ENCODE peak calls at places on chromosomes 3 and 15, in five cellular contexts. E is GM12891, D is sigmoid colon, I is GM12878, R is A549. X is an unnamed sample.

GRCh38 chr3:88219138-88219792 is 69.5 kb downstream of the C3orf38 start:
- DNase-seq in E (peak), D (no peak), I (no peak), R (peak), X (peak)

GRCh38 chr3:189331002-189331418 is 159.2 kb downstream of the TPRG1 start:
- DNase-seq in E (no peak), D (no peak), I (no peak), R (no peak), X (no peak)

GRCh38 chr15:94844533-94845390 is 613.4 kb downstream of the MCTP2 start:
- DNase-seq in E (no peak), D (peak), I (no peak), R (peak), X (peak)

GRCh38 chr3:194369522-194370279 is at the start of gene LRRC15:
- DNase-seq in E (no peak), D (no peak), I (no peak), R (peak), X (peak)

GRCh38 chr3:144039661-144040060 is 68.0 kb downstream of the DIPK2A start:
- DNase-seq in E (no peak), D (no peak), I (no peak), R (no peak), X (no peak)

GRCh38 chr15:52240166-52240565 is 49.0 kb upstream of the GNB5 start:
- DNase-seq in E (no peak), D (no peak), I (no peak), R (no peak), X (no peak)

GRCh38 chr3:11273945-11274344 is 1.7 kb downstream of the ATG7 start:
- DNase-seq in E (no peak), D (no peak), I (no peak), R (no peak), X (no peak)

GRCh38 chr15:69604050-69604378 is 151.4 kb downstream of the RPLP1 start:
- DNase-seq in E (no peak), D (no peak), I (no peak), R (peak), X (no peak)

GRCh38 chr3:60294181-60294580 is 957.1 kb downstream of the FHIT start:
- DNase-seq in E (no peak), D (no peak), I (no peak), R (no peak), X (no peak)

GRCh38 chr15:32909431-32909830 is 191.6 kb downstream of the GREM1 start:
- DNase-seq in E (no peak), D (no peak), I (no peak), R (no peak), X (no peak)

GRCh38 chr3:31968927-31969418 is 12.1 kb downstream of the OSBPL10 start:
- DNase-seq in E (no peak), D (no peak), I (no peak), R (peak), X (no peak)

GRCh38 chr3:169668081-169668956 is 4.8 kb upstream of the MECOM start:
- DNase-seq in E (no peak), D (no peak), I (no peak), R (peak), X (peak)

GRCh38 chr3:12442654-12443501 is 41.4 kb upstream of the TSEN2 start:
- DNase-seq in E (no peak), D (peak), I (no peak), R (no peak), X (no peak)

GRCh38 chr3:147200545-147200944 is 205.8 kb downstream of the ZIC4 start:
- DNase-seq in E (no peak), D (no peak), I (no peak), R (no peak), X (no peak)

GRCh38 chr15:52680041-52680391 is 828 bp upstream of the ATOSA start:
- DNase-seq in E (no peak), D (no peak), I (no peak), R (peak), X (no peak)

GRCh38 chr3:37588761-37589160 is 272.9 kb upstream of the CTDSPL start:
- DNase-seq in E (no peak), D (no peak), I (no peak), R (no peak), X (peak)

GRCh38 chr3:61269460-61269859 is 18.2 kb upstream of the FHIT start:
- DNase-seq in E (no peak), D (no peak), I (no peak), R (no peak), X (no peak)

GRCh38 chr3:78974181-78974770 is 793.5 kb downstream of the ROBO1 start:
- DNase-seq in E (no peak), D (no peak), I (no peak), R (no peak), X (no peak)

GRCh38 chr3:13083254-13083653 is 10.0 kb upstream of the IQSEC1 start:
- DNase-seq in E (no peak), D (no peak), I (no peak), R (no peak), X (no peak)

GRCh38 chr3:183439510-183439909 is 11.1 kb upstream of the MCF2L2 start:
- DNase-seq in E (no peak), D (no peak), I (no peak), R (no peak), X (no peak)

GRCh38 chr15:75822685-75823278 is 20.5 kb upstream of the UBE2Q2 start:
- DNase-seq in E (no peak), D (no peak), I (no peak), R (no peak), X (no peak)

GRCh38 chr15:33810083-33810595 is 158.2 kb upstream of the CHRM5 start:
- DNase-seq in E (no peak), D (no peak), I (no peak), R (no peak), X (no peak)

GRCh38 chr15:22979699-22980188 is 424 bp downstream of the CYFIP1 start:
- DNase-seq in E (no peak), D (peak), I (no peak), R (no peak), X (peak)

GRCh38 chr3:106263556-106263955 is 394.7 kb upstream of the CBLB start:
- DNase-seq in E (no peak), D (no peak), I (no peak), R (no peak), X (no peak)

GRCh38 chr3:66153961-66154923 is 66.6 kb upstream of the SLC25A26 start:
- DNase-seq in E (no peak), D (no peak), I (no peak), R (no peak), X (peak)

GRCh38 chr15:36550650-36551049 is 28.8 kb upstream of the CDIN1 start:
- DNase-seq in E (no peak), D (no peak), I (no peak), R (no peak), X (no peak)

GRCh38 chr15:33737687-33738606 is 230.3 kb upstream of the CHRM5 start:
- DNase-seq in E (no peak), D (no peak), I (no peak), R (peak), X (peak)

GRCh38 chr3:136929984-136930671 is 27.7 kb upstream of the IL20RB start:
- DNase-seq in E (no peak), D (peak), I (no peak), R (peak), X (peak)

GRCh38 chr3:23203651-23204111 is 554 bp downstream of the UBE2E2 start:
- DNase-seq in E (no peak), D (peak), I (no peak), R (no peak), X (peak)

GRCh38 chr3:129045675-129046036 is 14.9 kb upstream of the GP9 start:
- DNase-seq in E (no peak), D (peak), I (no peak), R (no peak), X (no peak)

GRCh38 chr3:149536429-149536828 is 61.9 kb downstream of the TM4SF4 start:
- DNase-seq in E (no peak), D (peak), I (no peak), R (peak), X (peak)

GRCh38 chr15:29677871-29678431 is 144.3 kb downstream of the TJP1 start:
- DNase-seq in E (no peak), D (no peak), I (no peak), R (no peak), X (no peak)
- TF ChIP-seq POLR2A in E (no peak), D (peak), I (no peak), R (no peak), X (no peak)

DNA sequence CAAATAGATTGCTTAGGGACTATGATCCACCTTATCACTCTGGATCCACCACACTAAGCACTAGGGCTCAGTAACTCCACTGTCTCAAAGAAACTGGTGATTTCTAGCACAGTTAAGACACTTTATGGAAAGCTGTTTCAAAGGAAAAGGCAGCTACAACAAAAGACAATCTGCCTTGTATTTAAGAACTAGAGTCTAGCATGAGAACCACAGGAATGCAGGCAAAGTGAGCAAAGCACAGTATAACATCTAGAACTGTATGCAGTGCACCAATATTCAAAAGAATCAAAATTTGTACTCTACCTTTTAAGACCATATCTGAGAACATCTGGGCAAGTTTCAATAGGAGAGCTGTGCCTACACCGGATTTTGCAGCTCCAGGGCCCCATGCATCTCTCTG is 17.9 kb downstream of the TFRC start:
- DNase-seq in E (no peak), D (no peak), I (no peak), R (no peak), X (no peak)
- TF ChIP-seq POLR2A in E (no peak), D (no peak), I (no peak), R (no peak), X (no peak)

GRCh38 chr3:124082343-124082742 is 90.4 kb upstream of the ROPN1 start:
- DNase-seq in E (no peak), D (no peak), I (no peak), R (no peak), X (no peak)
- TF ChIP-seq POLR2A in E (no peak), D (no peak), I (no peak), R (no peak), X (no peak)

GRCh38 chr15:40349163-40349562 is 1.7 kb upstream of the PHGR1 start:
- DNase-seq in E (no peak), D (no peak), I (no peak), R (no peak), X (no peak)
- TF ChIP-seq POLR2A in E (no peak), D (no peak), I (no peak), R (no peak), X (no peak)

GRCh38 chr3:58009749-58010535 is 1.7 kb downstream of the FLNB start:
- DNase-seq in E (no peak), D (peak), I (no peak), R (peak), X (peak)

GRCh38 chr3:58010562-58010961 is 2.3 kb downstream of the FLNB start:
- DNase-seq in E (no peak), D (no peak), I (no peak), R (no peak), X (peak)

GRCh38 chr3:58009026-58009748 is 965 bp downstream of the FLNB start:
- DNase-seq in E (peak), D (peak), I (no peak), R (no peak), X (peak)

GRCh38 chr3:58006661-58007060 is 1.6 kb upstream of the FLNB start:
- DNase-seq in E (no peak), D (peak), I (no peak), R (no peak), X (no peak)

GRCh38 chr3:58008140-58009025 is at the start of gene FLNB:
- DNase-seq in E (peak), D (peak), I (no peak), R (peak), X (peak)
- TF ChIP-seq POLR2A in E (peak), D (peak), I (peak), R (peak), X (peak)

GRCh38 chr3:47412842-47413520 is 32.2 kb downstream of the PTPN23 start:
- DNase-seq in E (no peak), D (no peak), I (no peak), R (no peak), X (no peak)

GRCh38 chr3:47414666-47415587 is 34.1 kb downstream of the PTPN23 start:
- DNase-seq in E (no peak), D (no peak), I (no peak), R (no peak), X (no peak)

GRCh38 chr3:47412453-47412756 is 31.6 kb downstream of the PTPN23 start:
- DNase-seq in E (no peak), D (no peak), I (no peak), R (no peak), X (no peak)

GRCh38 chr3:47413751-47414150 is 32.9 kb downstream of the PTPN23 start:
- DNase-seq in E (no peak), D (no peak), I (no peak), R (no peak), X (no peak)

DNA sequence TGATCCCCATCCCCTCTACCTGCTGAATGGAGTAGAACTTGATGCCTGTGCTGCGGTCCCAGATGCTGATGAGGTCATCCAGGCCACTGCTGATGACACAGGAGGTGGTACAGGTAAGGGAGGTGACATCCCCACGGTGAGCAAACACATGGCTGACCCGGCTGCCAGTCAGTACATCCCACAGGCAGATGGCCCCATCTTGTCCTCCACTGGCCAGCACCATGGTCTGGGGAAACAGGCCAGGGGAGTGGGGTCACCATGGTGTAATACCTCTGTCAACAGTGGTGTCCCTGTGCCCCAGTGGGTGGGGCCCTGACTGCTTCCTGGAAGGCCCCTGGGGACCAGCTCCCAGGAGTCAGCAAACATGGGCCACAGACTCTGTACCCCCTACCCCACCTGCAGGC is 33.3 kb downstream of the PTPN23 start:
- DNase-seq in E (no peak), D (peak), I (no peak), R (no peak), X (no peak)
- TF ChIP-seq POLR2A in E (peak), D (no peak), I (peak), R (no peak), X (no peak)

X was measured in thyroid gland.